ENCODE peak calls at places on chromosomes 4 and X, in seven cellular contexts. Y is uterus, I is NB4, B is lower leg skin, K is A549, W is K562, A is GM12891. G is an unnamed sample.

GRCh38 chr4:109979932-109980717 is 67.4 kb downstream of the EGF start:
- DNase-seq in Y (no peak), I (no peak), B (no peak), K (peak; percentile 5), W (no peak), A (no peak), G (no peak)

GRCh38 chr4:165709526-165709925 is 163.5 kb upstream of the TLL1 start:
- DNase-seq in Y (no peak), I (no peak), B (no peak), K (no peak), W (no peak), A (no peak), G (no peak)

GRCh38 chr4:120078216-120078615 is 11.6 kb upstream of the MAD2L1 start:
- DNase-seq in Y (no peak), I (no peak), B (no peak), K (no peak), W (no peak), A (no peak), G (no peak)

GRCh38 chrX:109826954-109827708 is 94.1 kb upstream of the ACSL4 start:
- DNase-seq in Y (no peak), I (no peak), B (no peak), K (peak; percentile 50), W (no peak), A (no peak), G (no peak)

GRCh38 chr4:1592179-1593037 is 91.7 kb downstream of the FAM53A start:
- DNase-seq in Y (no peak), I (no peak), B (no peak), K (no peak), W (peak; percentile 28), A (no peak), G (no peak)

GRCh38 chrX:129726307-129727111 is 12.3 kb upstream of the XPNPEP2 start:
- DNase-seq in Y (peak; percentile 59), I (peak; percentile 41), B (peak; percentile 87), K (peak; percentile 63), W (peak; percentile 46), A (no peak), G (peak; percentile 28)

GRCh38 chr4:144709159-144709558 is 63.2 kb downstream of the HHIP start:
- DNase-seq in Y (no peak), I (no peak), B (no peak), K (no peak), W (no peak), A (no peak), G (no peak)

GRCh38 chr4:123924536-123924935 is 527.9 kb downstream of the SPRY1 start:
- DNase-seq in Y (no peak), I (no peak), B (no peak), K (no peak), W (no peak), A (no peak), G (no peak)

GRCh38 chrX:41152221-41152620 is 67.0 kb downstream of the USP9X start:
- DNase-seq in Y (no peak), I (no peak), B (no peak), K (no peak), W (no peak), A (no peak), G (no peak)

GRCh38 chr4:43360296-43360695 is 467.8 kb downstream of the GRXCR1 start:
- DNase-seq in Y (no peak), I (no peak), B (no peak), K (no peak), W (no peak), A (no peak), G (no peak)

GRCh38 chr4:138095378-138095777 is 146.8 kb downstream of the SLC7A11 start:
- DNase-seq in Y (no peak), I (no peak), B (no peak), K (no peak), W (no peak), A (no peak), G (no peak)

GRCh38 chr4:2837110-2837903 is 6.3 kb upstream of the ADD1 start:
- DNase-seq in Y (no peak), I (no peak), B (peak; percentile 84), K (no peak), W (no peak), A (no peak), G (no peak)

GRCh38 chr4:154618708-154619315 is 6.4 kb upstream of the FGG start:
- DNase-seq in Y (no peak), I (peak; percentile 52), B (no peak), K (peak; percentile 76), W (no peak), A (peak; percentile 4), G (peak; percentile 41)

GRCh38 chrX:138908577-138908976 is 197.1 kb upstream of the FGF13 start:
- DNase-seq in Y (no peak), I (no peak), B (no peak), K (no peak), W (no peak), A (no peak), G (no peak)

GRCh38 chr4:183637461-183637860 is 21.5 kb downstream of the RWDD4 start:
- DNase-seq in Y (no peak), I (no peak), B (no peak), K (no peak), W (no peak), A (no peak), G (no peak)

GRCh38 chr4:41384992-41385391 is 128.3 kb downstream of the UCHL1 start:
- DNase-seq in Y (peak; percentile 37), I (no peak), B (peak; percentile 92), K (no peak), W (peak; percentile 17), A (no peak), G (peak; percentile 10)

GRCh38 chr4:66372706-66373105 is 702.4 kb upstream of the EPHA5 start:
- DNase-seq in Y (no peak), I (no peak), B (no peak), K (no peak), W (no peak), A (no peak), G (no peak)

GRCh38 chr4:56981795-56982201 is 3.1 kb downstream of the POLR2B start:
- DNase-seq in Y (no peak), I (no peak), B (no peak), K (no peak), W (no peak), A (no peak), G (peak; percentile 24)

DNA sequence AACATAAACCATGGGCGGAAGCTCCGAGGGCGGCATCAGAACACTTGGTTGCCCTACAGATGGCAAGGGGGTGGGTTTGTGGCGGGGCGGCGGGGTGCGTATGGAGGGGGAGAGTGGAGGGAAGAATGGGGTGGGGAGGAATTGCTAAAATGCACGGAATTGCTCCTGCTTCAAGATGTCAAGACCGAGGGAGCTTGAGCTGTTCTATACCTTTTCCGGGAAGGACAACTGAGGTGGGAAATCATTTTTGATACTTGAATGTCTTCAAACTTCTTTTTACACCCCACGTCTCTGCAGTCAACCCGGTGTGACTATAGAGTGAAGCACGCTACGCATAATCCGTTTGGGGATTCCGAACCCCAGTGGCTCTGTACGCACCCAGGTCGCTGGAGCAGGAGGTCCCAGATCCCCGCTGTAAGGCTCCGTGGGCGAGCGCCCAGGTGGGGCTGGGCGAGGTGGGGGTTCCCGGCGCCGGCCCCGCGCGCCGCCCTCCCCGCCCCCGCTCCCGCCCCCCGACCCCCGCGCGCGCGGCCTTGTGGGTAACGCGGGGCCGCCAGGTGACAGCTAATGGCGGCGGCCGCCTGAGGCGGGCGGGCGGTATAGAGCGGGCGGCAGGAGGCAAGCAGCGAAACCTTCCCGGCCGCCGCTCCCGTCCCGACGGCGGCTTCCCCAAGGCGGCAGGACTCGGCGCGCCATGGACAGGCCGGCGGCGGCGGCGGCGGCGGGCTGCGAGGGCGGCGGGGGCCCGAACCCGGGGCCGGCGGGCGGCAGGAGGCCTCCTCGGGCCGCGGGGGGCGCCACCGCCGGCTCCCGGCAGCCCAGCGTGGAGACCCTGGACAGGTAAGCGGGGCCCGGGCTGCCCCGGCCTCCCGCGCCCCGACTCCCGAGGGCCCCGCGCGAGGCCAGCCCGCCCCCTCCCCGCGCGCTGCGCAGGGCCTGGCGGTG is at the start of gene MTMR1:
- DNase-seq in Y (peak; percentile 39), I (peak; percentile 34), B (no peak), K (no peak), W (peak; percentile 79), A (peak; percentile 43), G (peak; percentile 58)
- TF ChIP-seq POLR2A in Y (peak; percentile 38), I (no peak), B (no peak), K (peak; percentile 17), W (no peak), A (no peak), G (no peak)

GRCh38 chr4:185396724-185397402 is at the start of gene ANKRD37:
- DNase-seq in Y (no peak), I (no peak), B (no peak), K (peak; percentile 8), W (peak; percentile 42), A (no peak), G (peak; percentile 48)
- TF ChIP-seq POLR2A in Y (peak; percentile 16), I (no peak), B (no peak), K (no peak), W (no peak), A (no peak), G (no peak)

GRCh38 chrX:101950581-101950980 is 18.8 kb upstream of the ZMAT1 start:
- DNase-seq in Y (no peak), I (no peak), B (no peak), K (no peak), W (no peak), A (no peak), G (no peak)
- TF ChIP-seq POLR2A in Y (no peak), I (no peak), B (no peak), K (no peak), W (no peak), A (no peak), G (no peak)

GRCh38 chrX:153937056-153937455 is 2.2 kb upstream of the NAA10 start:
- DNase-seq in Y (no peak), I (no peak), B (no peak), K (no peak), W (no peak), A (no peak), G (no peak)

GRCh38 chrX:153932220-153932915 is 2.5 kb downstream of the NAA10 start:
- DNase-seq in Y (no peak), I (no peak), B (no peak), K (no peak), W (no peak), A (no peak), G (no peak)

GRCh38 chrX:153935326-153935851 is 552 bp upstream of the NAA10 start:
- DNase-seq in Y (no peak), I (no peak), B (no peak), K (no peak), W (no peak), A (no peak), G (no peak)

GRCh38 chrX:153933751-153934472 is 925 bp downstream of the NAA10 start:
- DNase-seq in Y (no peak), I (peak; percentile 42), B (no peak), K (no peak), W (no peak), A (no peak), G (no peak)

DNA sequence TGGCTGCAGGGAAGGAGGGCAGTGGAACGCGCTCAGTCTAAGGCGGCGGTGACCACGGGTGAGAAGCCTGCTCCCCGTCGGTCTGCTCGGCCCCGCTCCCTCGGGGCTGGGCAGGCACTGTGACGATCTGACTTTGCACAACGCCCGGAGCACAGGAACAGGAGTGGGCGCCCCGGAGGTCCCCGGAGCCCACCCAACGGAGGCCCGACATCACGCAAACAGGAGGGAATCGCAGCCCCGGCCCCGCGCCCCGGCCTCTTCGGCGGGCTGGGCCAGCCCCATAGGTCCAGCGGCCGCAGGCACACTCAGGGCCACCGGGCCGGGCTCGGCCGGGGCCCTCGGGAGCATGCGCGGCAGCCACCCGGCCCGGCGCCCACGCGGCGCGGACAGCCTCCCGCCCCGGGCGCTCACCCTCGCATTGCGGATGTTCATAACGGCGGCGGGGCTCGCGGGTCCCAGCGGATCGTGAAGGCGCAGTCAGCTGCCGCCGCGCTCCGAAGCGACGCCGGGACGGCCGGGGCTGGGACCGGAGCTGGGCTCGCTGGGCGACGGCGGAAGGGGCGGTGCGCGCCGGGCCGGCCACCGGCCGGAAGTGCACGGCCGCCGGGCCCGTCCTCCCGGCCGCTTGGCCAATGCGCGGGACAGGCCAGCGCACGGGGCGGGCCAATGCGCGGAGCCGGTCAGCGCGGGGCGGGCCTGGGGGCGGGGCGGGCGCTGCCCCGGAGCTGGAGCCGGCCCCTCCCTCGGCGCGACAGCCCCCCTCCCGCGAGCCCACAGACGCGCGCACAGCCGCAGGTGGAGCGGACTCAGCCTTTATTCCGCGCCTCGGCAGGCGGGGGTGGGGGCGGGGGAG is at the start of gene NAA10:
- DNase-seq in Y (peak; percentile 78), I (peak; percentile 85), B (no peak), K (peak; percentile 72), W (peak; percentile 89), A (peak; percentile 82), G (peak; percentile 81)
- TF ChIP-seq POLR2A in Y (peak; percentile 55), I (peak; percentile 51), B (no peak), K (peak; percentile 63), W (no peak), A (no peak), G (peak; percentile 56)